ENCODE peak calls at places on chromosome 12, in seven cellular contexts. One of them, this sample, is unnamed.
A peak's percentile ranks its signal among the peaks of the same experiment; 100 is the strongest.

GRCh38 chr12:53995311-53996187 is 4.4 kb upstream of the HOXC9 start:
- DNase-seq in stromal cell of bone marrow: no peak
- DNase-seq in activated naive CD4-positive, alpha-beta T cell treated with anti-CD3 and anti-CD28 coated beads, Interleukin-2, amount 10 ng/mL, durations not matched to agents 7 days and 5 days: peak; percentile 44
- DNase-seq in NCI-H460: peak; percentile 51
- DNase-seq in Peyer's patch: peak; percentile 62
- DNase-seq in stimulated activated CD8-positive, alpha-beta memory T cell treated with anti-CD3 and anti-CD28 coated beads, Interleukin-7, amount 100 ng/mL, for 4 hours: no peak
- DNase-seq in NB4: peak; percentile 90
- DNase-seq in this sample: no peak

GRCh38 chr12:6691473-6691872 is 2.3 kb upstream of the ZNF384 start:
- DNase-seq in Peyer's patch: no peak
- DNase-seq in stimulated activated CD8-positive, alpha-beta memory T cell treated with anti-CD3 and anti-CD28 coated beads, Interleukin-7, amount 100 ng/mL, for 4 hours: no peak
- DNase-seq in NCI-H460: no peak
- DNase-seq in activated naive CD4-positive, alpha-beta T cell treated with anti-CD3 and anti-CD28 coated beads, Interleukin-2, amount 10 ng/mL, durations not matched to agents 7 days and 5 days: no peak
- DNase-seq in NB4: peak; percentile 69
- DNase-seq in stromal cell of bone marrow: peak; percentile 48
- DNase-seq in this sample: no peak

GRCh38 chr12:50572760-50573159 is 68.0 kb downstream of the DIP2B start:
- DNase-seq in NB4: no peak
- DNase-seq in stromal cell of bone marrow: no peak
- DNase-seq in NCI-H460: no peak
- DNase-seq in Peyer's patch: no peak
- DNase-seq in stimulated activated CD8-positive, alpha-beta memory T cell treated with anti-CD3 and anti-CD28 coated beads, Interleukin-7, amount 100 ng/mL, for 4 hours: no peak
- DNase-seq in activated naive CD4-positive, alpha-beta T cell treated with anti-CD3 and anti-CD28 coated beads, Interleukin-2, amount 10 ng/mL, durations not matched to agents 7 days and 5 days: no peak
- DNase-seq in this sample: no peak

GRCh38 chr12:26188132-26188531 is 7.2 kb upstream of the SSPN start:
- DNase-seq in NCI-H460: no peak
- DNase-seq in Peyer's patch: no peak
- DNase-seq in stimulated activated CD8-positive, alpha-beta memory T cell treated with anti-CD3 and anti-CD28 coated beads, Interleukin-7, amount 100 ng/mL, for 4 hours: no peak
- DNase-seq in activated naive CD4-positive, alpha-beta T cell treated with anti-CD3 and anti-CD28 coated beads, Interleukin-2, amount 10 ng/mL, durations not matched to agents 7 days and 5 days: no peak
- DNase-seq in NB4: no peak
- DNase-seq in stromal cell of bone marrow: no peak
- DNase-seq in this sample: no peak

GRCh38 chr12:27969011-27969900 is 3.3 kb downstream of the PTHLH start:
- DNase-seq in stimulated activated CD8-positive, alpha-beta memory T cell treated with anti-CD3 and anti-CD28 coated beads, Interleukin-7, amount 100 ng/mL, for 4 hours: no peak
- DNase-seq in NCI-H460: no peak
- DNase-seq in Peyer's patch: no peak
- DNase-seq in activated naive CD4-positive, alpha-beta T cell treated with anti-CD3 and anti-CD28 coated beads, Interleukin-2, amount 10 ng/mL, durations not matched to agents 7 days and 5 days: no peak
- DNase-seq in NB4: no peak
- DNase-seq in stromal cell of bone marrow: no peak
- DNase-seq in this sample: no peak

GRCh38 chr12:111063296-111064026 is 143.1 kb upstream of the MYL2 start:
- DNase-seq in Peyer's patch: no peak
- DNase-seq in stimulated activated CD8-positive, alpha-beta memory T cell treated with anti-CD3 and anti-CD28 coated beads, Interleukin-7, amount 100 ng/mL, for 4 hours: no peak
- DNase-seq in NCI-H460: no peak
- DNase-seq in NB4: no peak
- DNase-seq in activated naive CD4-positive, alpha-beta T cell treated with anti-CD3 and anti-CD28 coated beads, Interleukin-2, amount 10 ng/mL, durations not matched to agents 7 days and 5 days: no peak
- DNase-seq in stromal cell of bone marrow: no peak
- DNase-seq in this sample: no peak

GRCh38 chr12:106088246-106089200 is 50.2 kb downstream of the NUAK1 start:
- DNase-seq in activated naive CD4-positive, alpha-beta T cell treated with anti-CD3 and anti-CD28 coated beads, Interleukin-2, amount 10 ng/mL, durations not matched to agents 7 days and 5 days: no peak
- DNase-seq in stimulated activated CD8-positive, alpha-beta memory T cell treated with anti-CD3 and anti-CD28 coated beads, Interleukin-7, amount 100 ng/mL, for 4 hours: no peak
- DNase-seq in NB4: no peak
- DNase-seq in Peyer's patch: no peak
- DNase-seq in stromal cell of bone marrow: no peak
- DNase-seq in NCI-H460: no peak
- DNase-seq in this sample: no peak

GRCh38 chr12:76471579-76471978 is 88.0 kb downstream of the OSBPL8 start:
- DNase-seq in activated naive CD4-positive, alpha-beta T cell treated with anti-CD3 and anti-CD28 coated beads, Interleukin-2, amount 10 ng/mL, durations not matched to agents 7 days and 5 days: no peak
- DNase-seq in stromal cell of bone marrow: no peak
- DNase-seq in stimulated activated CD8-positive, alpha-beta memory T cell treated with anti-CD3 and anti-CD28 coated beads, Interleukin-7, amount 100 ng/mL, for 4 hours: no peak
- DNase-seq in NB4: no peak
- DNase-seq in NCI-H460: no peak
- DNase-seq in Peyer's patch: no peak
- DNase-seq in this sample: no peak

GRCh38 chr12:56229819-56230448 is at the start of gene SLC39A5:
- DNase-seq in NB4: peak; percentile 39
- DNase-seq in Peyer's patch: no peak
- DNase-seq in NCI-H460: no peak
- DNase-seq in stimulated activated CD8-positive, alpha-beta memory T cell treated with anti-CD3 and anti-CD28 coated beads, Interleukin-7, amount 100 ng/mL, for 4 hours: no peak
- DNase-seq in activated naive CD4-positive, alpha-beta T cell treated with anti-CD3 and anti-CD28 coated beads, Interleukin-2, amount 10 ng/mL, durations not matched to agents 7 days and 5 days: no peak
- DNase-seq in stromal cell of bone marrow: no peak
- DNase-seq in this sample: no peak

GRCh38 chr12:9651265-9651729 is 18.2 kb upstream of the CLEC2D start:
- DNase-seq in NCI-H460: no peak
- DNase-seq in activated naive CD4-positive, alpha-beta T cell treated with anti-CD3 and anti-CD28 coated beads, Interleukin-2, amount 10 ng/mL, durations not matched to agents 7 days and 5 days: peak; percentile 81
- DNase-seq in NB4: peak; percentile 85
- DNase-seq in stromal cell of bone marrow: peak; percentile 36
- DNase-seq in Peyer's patch: no peak
- DNase-seq in stimulated activated CD8-positive, alpha-beta memory T cell treated with anti-CD3 and anti-CD28 coated beads, Interleukin-7, amount 100 ng/mL, for 4 hours: no peak
- DNase-seq in this sample: no peak